ENCODE peak calls at places on chromosomes 13 and 19, in six cellular contexts. Z is heart right ventricle, U is cardiac muscle cell, E is left lung, I is left ventricle myocardium inferior, K is small intestine. R is an unnamed sample. For H3K4me1 and H3K9me3, the result is how much of the 10 kb centered on the place peaks cover.

GRCh38 chr13:97028441-97029299 is 34.4 kb upstream of the OXGR1 start:
- DNase-seq in Z (peak), U (peak), E (no peak), I (peak), K (peak), R (peak)

GRCh38 chr19:27962260-27962659 is 1250.7 kb downstream of the UQCRFS1 start:
- DNase-seq in Z (no peak), U (peak), E (no peak), I (no peak), K (no peak), R (no peak)

GRCh38 chr13:28324181-28324789 is 170.6 kb downstream of the FLT1 start:
- DNase-seq in Z (peak), U (peak), E (no peak), I (peak), K (peak), R (no peak)

GRCh38 chr19:5196832-5197231 is 143.8 kb downstream of the PTPRS start:
- DNase-seq in Z (no peak), U (no peak), E (no peak), I (no peak), K (no peak), R (no peak)

GRCh38 chr19:50567052-50567841 is 988 bp downstream of the LRRC4B start:
- DNase-seq in Z (no peak), U (no peak), E (peak), I (no peak), K (no peak), R (no peak)

GRCh38 chr13:98349731-98350305 is 172.7 kb upstream of the RNF113B start:
- DNase-seq in Z (peak), U (no peak), E (no peak), I (no peak), K (peak), R (no peak)

GRCh38 chr13:51420681-51421476 is 32.0 kb downstream of the INTS6 start:
- DNase-seq in Z (no peak), U (no peak), E (no peak), I (no peak), K (no peak), R (no peak)

GRCh38 chr19:35107541-35107939 is 8.1 kb upstream of the FXYD3 start:
- DNase-seq in Z (no peak), U (peak), E (no peak), I (no peak), K (peak), R (no peak)

GRCh38 chr19:38158730-38159129 is 65.3 kb downstream of the DPF1 start:
- DNase-seq in Z (no peak), U (no peak), E (no peak), I (no peak), K (no peak), R (no peak)

GRCh38 chr13:32883501-32883900 is 132.7 kb upstream of the KL start:
- DNase-seq in Z (no peak), U (peak), E (no peak), I (no peak), K (no peak), R (no peak)

GRCh38 chr19:8397291-8397690 is 7.1 kb downstream of the RAB11B start:
- DNase-seq in Z (no peak), U (no peak), E (no peak), I (no peak), K (no peak), R (no peak)

GRCh38 chr19:33302974-33303790 is 848 bp upstream of the CEBPA start:
- DNase-seq in Z (no peak), U (peak), E (peak), I (peak), K (peak), R (peak)

GRCh38 chr19:53034948-53035675 is 9.4 kb upstream of the ERVV-2 start:
- DNase-seq in Z (no peak), U (no peak), E (no peak), I (no peak), K (no peak), R (no peak)

GRCh38 chr13:63838366-63839110 is 2422.9 kb upstream of the PCDH20 start:
- DNase-seq in Z (no peak), U (no peak), E (peak), I (no peak), K (no peak), R (no peak)

GRCh38 chr19:29714371-29714952 is 599 bp downstream of the C19orf12 start:
- DNase-seq in Z (no peak), U (no peak), E (peak), I (no peak), K (no peak), R (no peak)

GRCh38 chr13:97535619-97536018 is 101.7 kb downstream of the RAP2A start:
- DNase-seq in Z (no peak), U (peak), E (no peak), I (no peak), K (no peak), R (no peak)

GRCh38 chr19:15330801-15331418 is 1.4 kb downstream of the BRD4 start:
- DNase-seq in Z (no peak), U (peak), E (peak), I (no peak), K (peak), R (no peak)

GRCh38 chr13:97117388-97117910 is 104.7 kb upstream of the MBNL2 start:
- DNase-seq in Z (no peak), U (no peak), E (no peak), I (no peak), K (no peak), R (no peak)

GRCh38 chr13:63208811-63209210 is 1793.2 kb upstream of the PCDH20 start:
- DNase-seq in Z (no peak), U (no peak), E (no peak), I (no peak), K (no peak), R (no peak)

GRCh38 chr19:28359819-28360414 is 853.0 kb downstream of the UQCRFS1 start:
- DNase-seq in Z (no peak), U (no peak), E (no peak), I (no peak), K (no peak), R (no peak)

GRCh38 chr13:26458196-26458734 is 99.2 kb upstream of the WASF3 start:
- DNase-seq in Z (no peak), U (no peak), E (no peak), I (no peak), K (no peak), R (no peak)

GRCh38 chr13:114048463-114048862 is 74.6 kb upstream of the C13orf46 start:
- DNase-seq in Z (no peak), U (no peak), E (peak), I (no peak), K (no peak), R (no peak)

GRCh38 chr13:95530178-95530577 is 22.3 kb upstream of the CLDN10 start:
- DNase-seq in Z (no peak), U (peak), E (no peak), I (no peak), K (no peak), R (no peak)

GRCh38 chr13:33207616-33207964 is 78.0 kb downstream of the STARD13 start:
- DNase-seq in Z (peak), U (peak), E (no peak), I (no peak), K (peak), R (no peak)

GRCh38 chr13:54953786-54954185 is 1925.2 kb downstream of the OLFM4 start:
- DNase-seq in Z (no peak), U (no peak), E (no peak), I (no peak), K (no peak), R (no peak)

GRCh38 chr13:54949735-54950134 is 1921.1 kb downstream of the OLFM4 start:
- DNase-seq in Z (no peak), U (no peak), E (no peak), I (no peak), K (no peak), R (no peak)

GRCh38 chr13:54945978-54946377 is 1917.4 kb downstream of the OLFM4 start:
- DNase-seq in Z (no peak), U (no peak), E (no peak), I (no peak), K (no peak), R (no peak)

DNA sequence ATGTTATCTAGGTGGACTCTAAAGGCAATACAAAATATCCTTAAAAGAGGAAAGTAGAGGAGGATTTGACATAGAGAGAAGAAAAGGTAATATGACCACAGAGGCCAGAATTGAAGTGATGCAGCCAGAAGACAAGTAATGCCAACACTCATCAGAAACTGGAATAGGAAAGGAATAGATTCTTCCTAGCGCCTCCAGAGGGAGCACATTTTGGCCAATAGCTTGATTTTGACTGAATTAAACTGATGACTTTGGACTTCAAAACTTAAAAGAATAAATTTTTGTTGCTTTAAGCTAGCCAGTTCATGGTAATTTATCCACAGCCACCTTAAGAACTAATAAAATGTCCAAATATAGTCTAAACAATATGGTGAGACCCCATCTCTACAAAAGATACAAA is 1921.9 kb downstream of the OLFM4 start:
- DNase-seq in Z (no peak), U (no peak), E (no peak), I (no peak), K (no peak), R (no peak)
- H3K4me1 ChIP-seq in Z (under half), U (under half), E (under half), I (under half), K (under half), R (under half)

DNA sequence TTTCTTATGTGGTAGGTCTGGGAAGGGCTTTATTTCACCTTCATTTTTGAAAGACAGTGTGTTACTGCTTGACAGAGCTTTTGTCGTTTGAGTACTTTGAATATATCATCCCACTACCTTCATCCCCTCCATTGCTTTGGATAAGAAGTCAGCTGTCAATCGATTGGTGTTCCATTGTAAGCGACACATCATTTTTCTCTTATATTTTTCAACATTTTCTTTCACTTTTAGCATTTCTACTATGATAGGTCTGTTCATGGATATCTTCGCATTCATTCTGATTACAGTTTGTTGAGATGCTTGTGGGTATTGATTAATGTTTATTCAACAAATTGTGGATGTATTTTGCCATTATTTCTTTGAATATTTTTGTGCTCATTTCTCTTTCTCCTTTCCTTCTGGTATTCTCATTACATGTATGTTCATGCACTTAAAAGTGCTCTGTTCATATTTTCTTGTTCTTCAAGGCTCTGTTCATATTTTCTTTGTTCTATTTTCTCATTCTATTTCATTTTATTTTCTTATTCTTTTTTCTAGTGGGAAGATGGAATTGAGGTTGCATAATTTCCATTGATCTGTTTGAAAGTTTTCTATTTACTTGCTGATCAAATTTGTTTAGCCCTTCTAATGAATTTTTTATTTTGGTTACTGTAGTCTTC is 29.2 kb downstream of the ZNF546 start:
- DNase-seq in Z (no peak), U (no peak), E (no peak), I (no peak), K (no peak), R (no peak)
- H3K9me3 ChIP-seq in Z (half or more), U (under half), E (under half), I (half or more), K (under half), R (half or more)

GRCh38 chr19:18108897-18109296 is 11.3 kb downstream of the MAST3 start:
- DNase-seq in Z (no peak), U (no peak), E (no peak), I (no peak), K (peak), R (no peak)
- H3K27ac ChIP-seq in Z (peak), U (no peak), E (no peak), I (no peak), K (peak), R (peak)

GRCh38 chr19:16372065-16372915 is 47.7 kb downstream of the KLF2 start:
- DNase-seq in Z (no peak), U (no peak), E (peak), I (peak), K (no peak), R (no peak)

GRCh38 chr19:16371540-16371986 is 46.9 kb downstream of the KLF2 start:
- DNase-seq in Z (peak), U (no peak), E (peak), I (peak), K (peak), R (no peak)

GRCh38 chr19:16369306-16369663 is 44.7 kb downstream of the KLF2 start:
- DNase-seq in Z (no peak), U (no peak), E (no peak), I (no peak), K (no peak), R (no peak)

GRCh38 chr19:16369664-16370576 is 45.3 kb downstream of the KLF2 start:
- DNase-seq in Z (no peak), U (no peak), E (peak), I (no peak), K (no peak), R (no peak)

GRCh38 chr19:16370671-16371391 is 46.2 kb downstream of the KLF2 start:
- DNase-seq in Z (no peak), U (no peak), E (peak), I (peak), K (no peak), R (no peak)
- H3K4me1 ChIP-seq in Z (half or more), U (under half), E (under half), I (half or more), K (under half), R (under half)

DNA sequence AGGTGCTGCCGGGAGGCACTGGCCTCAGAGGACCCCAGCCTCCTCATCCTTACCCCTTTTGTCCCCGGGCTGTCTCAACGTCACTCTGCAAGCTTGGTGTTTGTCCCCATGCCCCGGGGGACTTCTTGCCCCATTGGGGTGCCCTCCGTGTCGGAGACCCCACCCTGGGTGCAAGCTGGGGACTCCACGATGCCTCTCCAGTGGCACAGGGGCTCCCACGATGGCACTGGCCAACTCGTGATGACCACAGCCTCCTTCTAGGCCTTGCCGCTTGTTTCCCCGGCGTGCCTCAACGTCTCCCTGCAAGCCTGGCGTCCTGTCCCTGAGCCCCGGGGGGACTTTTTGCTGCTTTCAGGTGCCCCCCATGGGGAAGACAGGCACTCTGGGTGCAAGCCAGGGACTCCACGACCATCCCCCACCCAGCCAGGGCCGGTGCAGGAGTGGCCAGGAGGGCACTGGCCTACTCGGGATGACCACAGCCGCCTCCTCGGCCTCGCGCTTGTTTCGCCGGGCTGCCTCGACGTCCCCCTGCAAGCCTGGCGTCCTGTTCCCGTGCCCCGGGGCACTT is 237.0 kb downstream of the TUBA3C start:
- DNase-seq in Z (no peak), U (no peak), E (peak), I (no peak), K (no peak), R (no peak)
- H3K9me3 ChIP-seq in Z (under half), U (under half), E (under half), I (under half), K (under half), R (under half)

GRCh38 chr19:18294467-18294864 is 13.0 kb upstream of the JUND start:
- DNase-seq in Z (no peak), U (no peak), E (peak), I (no peak), K (peak), R (no peak)
- H3K27ac ChIP-seq in Z (peak), U (peak), E (no peak), I (peak), K (peak), R (peak)

GRCh38 chr19:7342143-7342542 is 6.6 kb upstream of the ARHGEF18 start:
- DNase-seq in Z (no peak), U (no peak), E (no peak), I (no peak), K (no peak), R (no peak)
- H3K4me1 ChIP-seq in Z (under half), U (under half), E (under half), I (under half), K (under half), R (under half)